ENCODE peak calls at places on chromosomes 1 and 21, in five cellular contexts. F is NCI-H1694; U is NCI-H460; C is activated CD4-positive, alpha-beta T cell treated with anti-CD3 and anti-CD28 coated beads, Interleukin-2, amount 50 U/mL, for 24 hours; Y is nephron progenitor cell. V is an unnamed sample.

GRCh38 chr1:28756846-28757245 is 20.1 kb downstream of the YTHDF2 start:
- DNase-seq in F (no peak), Y (no peak), U (no peak), C (no peak), V (no peak)

GRCh38 chr1:229273507-229274232 is 2.8 kb downstream of the RAB4A start:
- DNase-seq in U (no peak), Y (no peak), F (no peak), C (no peak), V (no peak)

GRCh38 chr1:235326719-235327558 is 1.0 kb downstream of the ARID4B start:
- DNase-seq in Y (peak), U (no peak), F (no peak), C (peak), V (no peak)

GRCh38 chr1:95451904-95452303 is 217.9 kb downstream of the RWDD3 start:
- DNase-seq in C (no peak), F (no peak), U (no peak), Y (no peak), V (no peak)

GRCh38 chr1:203040518-203041275 is 14.4 kb downstream of the PPFIA4 start:
- DNase-seq in F (no peak), U (no peak), Y (no peak), C (no peak), V (no peak)

GRCh38 chr1:168135982-168136708 is 585 bp downstream of the GPR161 start:
- DNase-seq in U (no peak), Y (peak), C (no peak), F (no peak), V (no peak)

GRCh38 chr1:216215169-216215568 is 208.1 kb downstream of the USH2A start:
- DNase-seq in Y (no peak), U (no peak), C (no peak), F (no peak), V (no peak)

GRCh38 chr1:12592496-12592895 is 25.5 kb downstream of the DHRS3 start:
- DNase-seq in F (no peak), Y (no peak), U (no peak), C (no peak), V (no peak)

GRCh38 chr21:25934771-25935224 is 200.0 kb downstream of the GABPA start:
- DNase-seq in U (peak), C (no peak), Y (no peak), F (no peak), V (no peak)

GRCh38 chr21:42864286-42864685 is 15.1 kb downstream of the WDR4 start:
- DNase-seq in F (no peak), U (no peak), C (no peak), Y (no peak), V (no peak)

GRCh38 chr1:63261736-63262142 is 60.6 kb upstream of the FOXD3 start:
- DNase-seq in U (peak), Y (no peak), C (no peak), F (no peak), V (no peak)

GRCh38 chr1:9612162-9612845 is 23.6 kb downstream of the TMEM201 start:
- DNase-seq in U (no peak), F (no peak), Y (no peak), C (no peak), V (no peak)

GRCh38 chr1:198575715-198576641 is 35.5 kb upstream of the ATP6V1G3 start:
- DNase-seq in C (no peak), U (no peak), F (no peak), Y (no peak), V (no peak)

GRCh38 chr1:212867192-212867591 is 9.1 kb downstream of the FLVCR1 start:
- DNase-seq in C (no peak), U (no peak), F (no peak), Y (no peak), V (no peak)

GRCh38 chr1:12450090-12450764 is 167.8 kb downstream of the DHRS3 start:
- DNase-seq in U (no peak), C (no peak), F (peak), Y (no peak), V (no peak)

GRCh38 chr1:176795929-176796328 is 333.0 kb downstream of the PAPPA2 start:
- DNase-seq in C (no peak), Y (no peak), F (no peak), U (no peak), V (no peak)

GRCh38 chr1:22978299-22978698 is 5.6 kb upstream of the LACTBL1 start:
- DNase-seq in U (no peak), Y (no peak), C (no peak), F (no peak), V (no peak)

GRCh38 chr1:190436615-190437014 is 41.0 kb downstream of the BRINP3 start:
- DNase-seq in C (no peak), F (peak), U (peak), Y (no peak), V (no peak)

GRCh38 chr1:29964718-29965533 is 728.6 kb downstream of the PTPRU start:
- DNase-seq in F (no peak), Y (no peak), U (no peak), C (no peak), V (no peak)

GRCh38 chr1:16367968-16368910 is 1.2 kb downstream of the SZRD1 start:
- DNase-seq in U (no peak), Y (no peak), F (no peak), C (no peak), V (peak)

GRCh38 chr1:2474933-2475371 is 1.1 kb upstream of the PLCH2 start:
- DNase-seq in U (no peak), C (no peak), Y (no peak), F (no peak), V (no peak)

GRCh38 chr21:46063734-46064680 is 33.9 kb upstream of the COL6A2 start:
- DNase-seq in C (no peak), F (no peak), Y (no peak), U (no peak), V (no peak)

GRCh38 chr21:45319461-45320211 is 31.9 kb upstream of the POFUT2 start:
- DNase-seq in U (no peak), C (no peak), F (no peak), Y (no peak), V (no peak)

GRCh38 chr1:23475641-23476040 is 8.3 kb downstream of the ASAP3 start:
- DNase-seq in Y (no peak), U (no peak), F (no peak), C (no peak), V (no peak)

GRCh38 chr1:208302702-208303101 is 58.5 kb upstream of the PLXNA2 start:
- DNase-seq in C (no peak), Y (no peak), U (no peak), F (no peak), V (no peak)

GRCh38 chr1:155562581-155563376 is at the start of gene ASH1L:
- DNase-seq in F (peak), C (peak), U (peak), Y (peak), V (peak)

GRCh38 chr1:243508303-243508713 is 252.5 kb downstream of the SDCCAG8 start:
- DNase-seq in F (peak), Y (no peak), U (no peak), C (no peak), V (no peak)

GRCh38 chr1:40844887-40845878 is 17.0 kb downstream of the CITED4 start:
- DNase-seq in F (no peak), Y (no peak), U (no peak), C (no peak), V (no peak)

GRCh38 chr1:160204526-160205241 is 500 bp upstream of the PEA15 start:
- DNase-seq in Y (no peak), F (no peak), U (no peak), C (no peak), V (no peak)

GRCh38 chr1:230701434-230701833 is 12.5 kb downstream of the AGT start:
- DNase-seq in F (no peak), U (no peak), C (no peak), Y (no peak), V (no peak)

GRCh38 chr1:10324627-10325026 is 74.2 kb upstream of the PGD start:
- DNase-seq in F (no peak), C (no peak), Y (no peak), U (no peak), V (no peak)

GRCh38 chr1:198829948-198830347 is 191.1 kb downstream of the PTPRC start:
- DNase-seq in Y (no peak), F (no peak), U (no peak), C (no peak), V (no peak)

GRCh38 chr1:944341-945325 is 14.4 kb downstream of the NOC2L start:
- DNase-seq in C (no peak), Y (no peak), F (peak), U (no peak), V (no peak)

GRCh38 chr1:51724797-51725196 is 107.9 kb downstream of the OSBPL9 start:
- DNase-seq in C (no peak), U (no peak), F (no peak), Y (no peak), V (no peak)

GRCh38 chr1:18481190-18481920 is 625 bp downstream of the KLHDC7A start:
- DNase-seq in C (no peak), U (no peak), F (no peak), Y (peak), V (peak)

GRCh38 chr1:32358435-32358834 is 3.9 kb downstream of the FAM229A start:
- DNase-seq in F (no peak), U (no peak), Y (no peak), C (no peak), V (no peak)

GRCh38 chr1:24939657-24940193 is 9.6 kb upstream of the RUNX3 start:
- DNase-seq in Y (no peak), C (no peak), F (no peak), U (no peak), V (no peak)